ENCODE peak calls at places on chromosome 7, in seven cellular contexts. G is sigmoid colon, Y is transverse colon, J is IMR-90, L is HepG2, C is PC-9, T is uterus. W is an unnamed sample. For H3K36me3, the result is how much of the 10 kb centered on the place peaks cover.

GRCh38 chr7:74424291-74424880 is 29.3 kb upstream of the GTF2IRD1 start:
- DNase-seq in G (peak), Y (no peak), T (no peak), C (no peak), L (no peak), J (no peak), W (no peak)

GRCh38 chr7:93316730-93317129 is 84.6 kb downstream of the VPS50 start:
- DNase-seq in L (no peak), G (no peak), Y (no peak), J (peak), T (no peak), C (no peak), W (no peak)

GRCh38 chr7:147803151-147803550 is 787.4 kb upstream of the C7orf33 start:
- DNase-seq in Y (no peak), C (no peak), L (no peak), G (no peak), T (no peak), J (no peak), W (no peak)

GRCh38 chr7:44313621-44314031 is 11.8 kb downstream of the CAMK2B start:
- DNase-seq in Y (no peak), G (no peak), J (no peak), T (no peak), C (no peak), L (no peak), W (no peak)

GRCh38 chr7:11170160-11170559 is 196.5 kb downstream of the PHF14 start:
- DNase-seq in L (no peak), G (no peak), J (no peak), Y (no peak), T (no peak), C (no peak), W (no peak)

GRCh38 chr7:44103941-44104879 is at the start of gene AEBP1:
- DNase-seq in J (no peak), G (peak), Y (peak), C (no peak), T (no peak), L (no peak), W (no peak)

GRCh38 chr7:150974468-150975391 is 3.4 kb downstream of the KCNH2 start:
- DNase-seq in Y (peak), T (peak), C (no peak), L (no peak), G (peak), J (peak), W (peak)

GRCh38 chr7:12965767-12966166 is 278.3 kb downstream of the ARL4A start:
- DNase-seq in C (peak), Y (no peak), L (no peak), G (no peak), T (no peak), J (no peak), W (peak)

GRCh38 chr7:134730359-134730758 is 49.1 kb upstream of the CALD1 start:
- DNase-seq in C (no peak), J (peak), Y (no peak), T (no peak), G (no peak), L (no peak), W (no peak)

GRCh38 chr7:67343566-67343965 is 346.9 kb downstream of the TYW1 start:
- DNase-seq in L (no peak), Y (no peak), J (no peak), G (peak), T (no peak), C (no peak), W (no peak)

GRCh38 chr7:50978633-50979215 is 196.0 kb upstream of the GRB10 start:
- DNase-seq in T (no peak), J (no peak), G (no peak), Y (no peak), C (no peak), L (peak), W (no peak)

GRCh38 chr7:114051871-114052324 is 133.1 kb upstream of the PPP1R3A start:
- DNase-seq in C (no peak), G (no peak), Y (no peak), L (no peak), T (no peak), J (no peak), W (no peak)

GRCh38 chr7:28958235-28958945 is at the start of gene TRIL:
- DNase-seq in J (peak), L (no peak), Y (peak), C (no peak), T (peak), G (peak), W (peak)

GRCh38 chr7:137007001-137007725 is 138.7 kb downstream of the CHRM2 start:
- DNase-seq in C (no peak), G (no peak), L (no peak), J (peak), T (no peak), Y (no peak), W (no peak)

GRCh38 chr7:136102881-136103280 is 125.7 kb upstream of the MTPN start:
- DNase-seq in T (no peak), J (no peak), G (no peak), L (no peak), C (no peak), Y (no peak), W (no peak)

GRCh38 chr7:48389977-48390376 is 218.7 kb downstream of the ABCA13 start:
- DNase-seq in T (no peak), J (peak), G (no peak), L (no peak), Y (no peak), C (peak), W (no peak)

GRCh38 chr7:77995717-77996116 is 197.1 kb downstream of the PHTF2 start:
- DNase-seq in L (peak), J (peak), T (no peak), G (no peak), Y (no peak), C (no peak), W (no peak)

GRCh38 chr7:99473315-99473596 is 566 bp downstream of the ZNF789 start:
- DNase-seq in G (no peak), Y (peak), L (peak), J (peak), T (no peak), C (peak), W (peak)

GRCh38 chr7:26624839-26625238 is 239.6 kb downstream of the SKAP2 start:
- DNase-seq in J (no peak), C (no peak), Y (no peak), T (no peak), L (no peak), G (no peak), W (no peak)

GRCh38 chr7:33722383-33723096 is 182.8 kb upstream of the BMPER start:
- DNase-seq in Y (no peak), L (peak), C (peak), T (no peak), G (no peak), J (peak), W (no peak)

GRCh38 chr7:77699056-77699455 is 2.8 kb downstream of the RSBN1L start:
- DNase-seq in L (no peak), T (no peak), J (no peak), Y (no peak), G (no peak), C (peak), W (no peak)

GRCh38 chr7:39720586-39720985 is 97.2 kb downstream of the RALA start:
- DNase-seq in C (peak), J (no peak), Y (peak), L (peak), T (no peak), G (no peak), W (peak)

GRCh38 chr7:108452707-108453106 is 3.5 kb downstream of the NRCAM start:
- DNase-seq in Y (no peak), C (no peak), T (no peak), L (peak), G (no peak), J (peak), W (peak)

GRCh38 chr7:157003445-157004049 is 6.9 kb downstream of the MNX1 start:
- DNase-seq in C (no peak), G (no peak), L (no peak), Y (peak), J (no peak), T (no peak), W (peak)

GRCh38 chr7:87413951-87414381 is 61.5 kb downstream of the ABCB4 start:
- DNase-seq in C (peak), Y (no peak), G (no peak), T (no peak), J (peak), L (no peak), W (no peak)

GRCh38 chr7:50212666-50213621 is 91.6 kb upstream of the IKZF1 start:
- DNase-seq in J (no peak), G (no peak), C (no peak), L (no peak), T (no peak), Y (no peak), W (no peak)

GRCh38 chr7:6346581-6346980 is 74.2 kb upstream of the CYTH3 start:
- DNase-seq in T (no peak), Y (no peak), L (no peak), J (no peak), G (no peak), C (no peak), W (no peak)

GRCh38 chr7:88664630-88665233 is 94.8 kb upstream of the ZNF804B start:
- DNase-seq in Y (no peak), G (no peak), J (no peak), C (peak), L (no peak), T (no peak), W (no peak)

GRCh38 chr7:30992414-30992813 is 28.7 kb downstream of the GHRHR start:
- DNase-seq in T (no peak), C (no peak), Y (no peak), G (no peak), J (no peak), L (no peak), W (no peak)

GRCh38 chr7:101210143-101210542 is 7.2 kb downstream of the PLOD3 start:
- DNase-seq in L (no peak), C (no peak), J (no peak), G (no peak), Y (no peak), T (no peak), W (no peak)
- H3K36me3 ChIP-seq in L (under half), C (under half), J (half or more), G (half or more), Y (under half), T (under half), W (under half)

GRCh38 chr7:36280840-36281812 is 108.5 kb upstream of the ANLN start:
- DNase-seq in G (peak), L (no peak), J (peak), T (peak), C (peak), Y (peak), W (peak)
- H3K27ac ChIP-seq in G (peak), L (no peak), J (peak), T (peak), C (peak), Y (peak), W (peak)

GRCh38 chr7:127654404-127655392 is 2.7 kb downstream of the SND1 start:
- DNase-seq in T (no peak), C (no peak), G (no peak), J (no peak), Y (no peak), L (no peak), W (no peak)

GRCh38 chr7:127653396-127653795 is 1.4 kb downstream of the SND1 start:
- DNase-seq in J (no peak), C (no peak), G (no peak), Y (no peak), T (no peak), L (no peak), W (no peak)

GRCh38 chr7:127655720-127656119 is 3.7 kb downstream of the SND1 start:
- DNase-seq in T (no peak), C (no peak), L (no peak), Y (no peak), J (no peak), G (no peak), W (no peak)

GRCh38 chr7:127657500-127657899 is 5.5 kb downstream of the SND1 start:
- DNase-seq in G (no peak), Y (no peak), J (no peak), L (no peak), C (no peak), T (no peak), W (no peak)

DNA sequence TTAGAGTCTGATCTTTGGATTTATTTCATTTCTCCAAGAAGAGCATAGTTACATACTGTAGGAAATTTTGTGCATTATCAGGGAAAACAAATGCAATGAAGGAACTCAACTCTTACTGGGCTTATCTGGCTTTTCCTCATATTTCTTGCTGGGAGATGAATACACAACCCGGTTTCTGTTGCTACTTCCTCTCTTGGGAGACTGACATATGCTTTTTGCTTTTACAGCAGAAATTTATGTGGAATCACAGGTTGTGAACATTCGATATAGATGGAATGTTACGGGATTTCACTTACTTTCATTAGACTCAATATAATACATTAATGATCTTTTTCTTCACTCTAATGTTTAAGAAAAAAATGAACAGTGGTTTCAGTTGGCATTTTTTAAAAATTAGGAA is 7.0 kb downstream of the SND1 start:
- DNase-seq in J (no peak), G (no peak), T (no peak), Y (no peak), C (no peak), L (no peak), W (no peak)
- H3K36me3 ChIP-seq in J (under half), G (under half), T (under half), Y (under half), C (under half), L (half or more), W (under half)

GRCh38 chr7:879093-879492 is 2.7 kb downstream of the GET4 start:
- DNase-seq in G (no peak), C (no peak), T (no peak), Y (no peak), J (no peak), L (no peak), W (no peak)
- H3K27ac ChIP-seq in G (no peak), C (no peak), T (no peak), Y (no peak), J (no peak), L (no peak), W (no peak)

DNA sequence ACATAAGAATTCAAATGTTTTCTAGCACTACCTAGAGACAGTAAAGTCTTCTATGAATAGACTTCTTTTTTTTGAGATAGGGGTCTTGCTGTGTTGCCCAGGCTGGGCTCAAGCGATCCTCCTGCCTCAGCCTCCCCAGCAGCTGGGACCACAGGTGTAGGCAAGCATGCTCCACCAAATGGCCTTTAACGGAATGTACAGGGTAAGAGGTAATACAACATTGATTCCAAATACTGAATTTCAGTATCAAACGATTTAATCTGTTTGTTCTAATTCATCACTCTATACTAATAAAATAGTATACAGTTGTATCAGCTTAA is 55.8 kb upstream of the NCAPG2 start:
- DNase-seq in L (no peak), J (no peak), T (no peak), C (no peak), G (no peak), Y (no peak), W (no peak)
- H3K36me3 ChIP-seq in L (half or more), J (under half), T (under half), C (half or more), G (under half), Y (under half), W (under half)

DNA sequence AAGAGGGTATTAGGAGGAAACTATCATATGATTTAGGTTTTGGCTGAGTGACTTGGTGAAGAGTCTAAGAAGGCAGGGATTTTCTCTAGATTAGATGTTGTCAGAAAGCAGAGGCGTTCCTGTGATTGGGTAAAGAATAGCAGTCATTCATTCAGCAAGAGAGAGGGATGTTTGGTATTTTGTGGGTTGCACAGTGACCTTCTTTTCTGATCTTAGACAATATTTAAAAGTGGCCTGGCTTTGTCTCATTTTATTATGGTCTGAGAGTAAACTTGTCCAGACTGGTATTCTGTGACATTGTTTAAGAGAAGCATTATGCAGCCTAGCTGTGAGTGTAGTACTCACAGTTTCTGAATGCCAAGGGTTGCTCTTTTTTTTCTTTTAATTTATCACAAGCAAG is 18.5 kb downstream of the HYAL4 start:
- DNase-seq in C (no peak), Y (no peak), G (no peak), L (no peak), J (no peak), T (no peak), W (no peak)
- H3K27ac ChIP-seq in C (no peak), Y (peak), G (no peak), L (no peak), J (no peak), T (no peak), W (no peak)

GRCh38 chr7:91325731-91326130 is 61.5 kb downstream of the FZD1 start:
- DNase-seq in T (no peak), G (no peak), L (no peak), J (no peak), C (no peak), Y (no peak), W (no peak)

GRCh38 chr7:91324663-91325062 is 60.4 kb downstream of the FZD1 start:
- DNase-seq in T (no peak), L (no peak), J (no peak), G (no peak), Y (no peak), C (no peak), W (no peak)

GRCh38 chr7:91330378-91331295 is 66.4 kb downstream of the FZD1 start:
- DNase-seq in Y (no peak), L (no peak), C (no peak), G (no peak), T (no peak), J (no peak), W (no peak)

GRCh38 chr7:91326516-91327209 is 62.4 kb downstream of the FZD1 start:
- DNase-seq in J (no peak), L (no peak), G (no peak), Y (no peak), T (no peak), C (no peak), W (no peak)

GRCh38 chr7:91327341-91327740 is 63.1 kb downstream of the FZD1 start:
- DNase-seq in J (no peak), C (no peak), T (no peak), Y (no peak), G (no peak), L (no peak), W (no peak)
- H3K36me3 ChIP-seq in J (under half), C (under half), T (under half), Y (under half), G (under half), L (under half), W (under half)

DNA sequence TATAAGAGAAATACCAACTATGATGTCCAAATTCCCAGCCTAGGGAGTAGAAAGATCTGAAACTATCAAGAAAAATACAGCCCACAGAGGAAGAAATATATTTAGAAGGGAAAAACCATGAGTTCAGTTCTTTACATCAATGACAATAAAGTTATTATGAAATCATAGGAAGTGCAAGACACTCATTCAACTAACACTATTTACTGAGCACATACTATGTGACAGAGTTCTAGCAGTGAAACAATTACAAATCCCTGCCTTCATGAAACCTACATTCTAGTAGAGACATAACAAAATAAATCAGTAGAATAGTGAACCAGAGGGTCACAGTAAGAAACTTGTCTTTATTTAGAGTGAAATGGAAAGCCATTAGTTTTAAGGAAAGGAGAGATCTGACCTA is 2.1 kb downstream of the NDUFA5 start:
- DNase-seq in G (no peak), L (no peak), J (no peak), C (no peak), Y (no peak), T (no peak), W (no peak)
- H3K27ac ChIP-seq in G (no peak), L (no peak), J (no peak), C (no peak), Y (no peak), T (no peak), W (no peak)

DNA sequence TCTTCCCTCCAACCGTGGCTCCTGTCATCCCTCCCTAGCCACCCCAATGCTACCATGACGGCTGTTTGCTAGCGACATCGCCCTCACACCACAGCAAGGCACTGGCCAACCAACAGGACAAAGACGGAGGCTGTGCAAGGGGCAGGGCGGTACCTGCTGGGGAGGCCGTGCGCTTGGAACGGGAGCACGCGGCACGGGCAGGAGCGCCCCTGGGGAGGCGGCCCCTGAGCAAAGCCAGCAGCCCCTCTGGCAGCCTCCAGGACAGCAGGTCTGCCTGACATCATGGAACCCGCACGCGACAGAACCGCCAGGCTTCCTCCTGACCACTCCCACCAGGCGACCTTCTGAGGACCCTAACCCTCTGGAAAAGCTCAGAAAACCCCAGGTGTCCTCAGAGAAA is 12.7 kb downstream of the MAD1L1 start:
- DNase-seq in T (no peak), J (no peak), L (no peak), G (no peak), C (no peak), Y (no peak), W (no peak)
- H3K36me3 ChIP-seq in T (under half), J (half or more), L (half or more), G (under half), C (under half), Y (under half), W (under half)

DNA sequence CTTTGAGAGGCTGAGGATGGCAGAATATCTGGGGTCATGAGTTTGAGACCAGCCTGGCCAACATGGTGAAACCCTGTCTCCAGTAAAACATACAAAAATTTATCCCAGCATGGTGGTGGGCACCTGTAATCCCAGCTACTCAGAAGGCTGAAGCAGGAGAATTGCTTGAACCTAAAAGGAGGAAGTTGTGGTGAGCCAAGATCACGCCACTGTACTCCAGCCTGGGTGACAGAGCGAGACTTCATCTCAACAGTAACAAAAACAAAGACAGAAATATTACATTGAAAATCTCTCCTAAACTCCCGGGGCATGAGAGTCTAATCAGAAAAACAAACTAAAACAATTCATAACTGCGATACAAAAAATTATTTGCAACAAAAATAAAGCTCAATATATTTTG is 527.9 kb upstream of the POM121L12 start:
- DNase-seq in L (no peak), T (no peak), C (no peak), Y (no peak), J (no peak), G (no peak), W (no peak)
- H3K27ac ChIP-seq in L (no peak), T (no peak), C (no peak), Y (no peak), J (no peak), G (no peak), W (no peak)

W was measured in small intestine.